ENCODE peak calls at places on chromosomes 2 and 18, in four cellular contexts. T is fibroblast of lung, H is ovary, K is thyroid gland. Y is an unnamed sample.

GRCh38 chr2:140117371-140117770 is 1337.2 kb upstream of the NXPH2 start:
- DNase-seq in H (no peak), K (peak; percentile 24), T (no peak), Y (no peak)

GRCh38 chr2:101387151-101387807 is at the start of gene CREG2:
- DNase-seq in K (peak; percentile 78), H (peak; percentile 59), T (peak; percentile 56), Y (peak; percentile 83)

GRCh38 chr2:24978661-24979060 is 6.9 kb upstream of the DNAJC27 start:
- DNase-seq in H (no peak), K (no peak), T (no peak), Y (no peak)

GRCh38 chr2:62266433-62267038 is 70.6 kb downstream of the B3GNT2 start:
- DNase-seq in T (peak; percentile 92), K (no peak), H (no peak), Y (peak; percentile 58)

GRCh38 chr2:162560291-162560690 is 216.4 kb downstream of the GCA start:
- DNase-seq in H (no peak), T (no peak), K (no peak), Y (no peak)

GRCh38 chr2:167271941-167272340 is 383.7 kb downstream of the XIRP2 start:
- DNase-seq in H (no peak), K (no peak), T (no peak), Y (no peak)

GRCh38 chr2:227813562-227814353 is at the start of gene CCL20:
- DNase-seq in K (no peak), H (no peak), T (no peak), Y (no peak)

GRCh38 chr2:113175736-113176695 is 2.2 kb downstream of the PSD4 start:
- DNase-seq in T (no peak), K (peak; percentile 77), H (no peak), Y (no peak)

GRCh38 chr2:109726666-109727270 is 67.3 kb upstream of the RGPD5 start:
- DNase-seq in H (peak; percentile 4), T (no peak), K (no peak), Y (no peak)

GRCh38 chr2:38981061-38981669 is 91.5 kb downstream of the ARHGEF33 start:
- DNase-seq in T (no peak), K (no peak), H (no peak), Y (no peak)

GRCh38 chr18:9068346-9068745 is 34.2 kb upstream of the NDUFV2 start:
- DNase-seq in T (no peak), H (no peak), K (no peak), Y (no peak)

GRCh38 chr2:152646775-152647174 is 70.5 kb downstream of the PRPF40A start:
- DNase-seq in K (no peak), T (peak; percentile 69), H (no peak), Y (peak; percentile 86)

GRCh38 chr2:38146917-38147307 is 71.0 kb upstream of the CYP1B1 start:
- DNase-seq in T (peak; percentile 97), K (peak; percentile 51), H (peak; percentile 60), Y (peak; percentile 89)

GRCh38 chr2:157572725-157573124 is 55.9 kb downstream of the ACVR1C start:
- DNase-seq in K (no peak), H (no peak), T (no peak), Y (no peak)

GRCh38 chr2:156765043-156765442 is 328.9 kb downstream of the GPD2 start:
- DNase-seq in K (no peak), T (no peak), H (no peak), Y (no peak)

GRCh38 chr2:62660087-62660486 is 45.4 kb upstream of the EHBP1 start:
- DNase-seq in K (no peak), H (no peak), T (no peak), Y (no peak)

GRCh38 chr2:43135583-43135982 is 90.8 kb downstream of the ZFP36L2 start:
- DNase-seq in K (no peak), H (no peak), T (no peak), Y (no peak)

GRCh38 chr18:24265502-24266064 is 126.7 kb downstream of the CABYR start:
- DNase-seq in K (no peak), T (no peak), H (no peak), Y (no peak)

GRCh38 chr2:72824224-72824842 is 1.5 kb downstream of the EXOC6B start:
- DNase-seq in K (no peak), T (peak; percentile 51), H (no peak), Y (peak; percentile 52)

GRCh38 chr2:175832886-175833285 is 169.2 kb downstream of the LNPK start:
- DNase-seq in T (no peak), K (no peak), H (no peak), Y (peak; percentile 16)

GRCh38 chr2:120503206-120503792 is 157.4 kb downstream of the INHBB start:
- DNase-seq in T (no peak), K (no peak), H (no peak), Y (no peak)

GRCh38 chr2:178109813-178110212 is 2.4 kb upstream of the RBM45 start:
- DNase-seq in T (peak; percentile 63), K (no peak), H (no peak), Y (peak; percentile 84)

GRCh38 chr2:222903234-222904220 is 42.7 kb downstream of the ACSL3 start:
- DNase-seq in T (peak; percentile 81), K (peak; percentile 44), H (no peak), Y (peak; percentile 76)

GRCh38 chr2:182043021-182043420 is 57.4 kb downstream of the PPP1R1C start:
- DNase-seq in T (no peak), H (no peak), K (no peak), Y (no peak)

GRCh38 chr18:63083555-63083954 is 236.0 kb downstream of the BCL2 start:
- DNase-seq in H (no peak), T (no peak), K (no peak), Y (no peak)

GRCh38 chr18:3624818-3625716 is 175.1 kb downstream of the TGIF1 start:
- DNase-seq in T (peak; percentile 92), H (no peak), K (no peak), Y (peak; percentile 93)
- H3K4me1 ChIP-seq in T (peaks cover 23% of the 10 kb centered on the region), H (peaks cover 8% of the 10 kb centered on the region), K (peaks cover 44% of the 10 kb centered on the region), Y (peaks cover 37% of the 10 kb centered on the region)

DNA sequence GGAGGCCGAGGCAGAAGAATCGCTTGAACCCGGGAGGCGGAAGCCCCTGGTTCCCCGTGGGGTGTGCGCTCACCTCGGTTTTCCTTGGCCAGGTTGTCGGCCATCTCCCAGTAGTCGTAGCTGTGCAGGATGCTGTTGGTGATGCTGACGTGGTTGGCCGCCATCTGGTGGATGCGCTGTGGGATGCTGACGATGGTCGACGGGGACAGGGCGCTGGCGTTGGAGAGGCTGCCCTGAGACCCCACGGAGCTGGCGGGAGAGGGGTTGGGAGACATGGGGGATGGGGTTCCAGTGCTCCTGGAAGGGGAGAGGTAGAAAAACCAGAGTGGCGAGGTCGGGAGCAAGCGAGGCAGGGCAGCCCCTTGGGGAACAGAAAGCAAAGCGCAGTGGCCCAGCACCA is 64.4 kb upstream of the REV1 start:
- DNase-seq in H (no peak), T (no peak), K (no peak), Y (no peak)
- H3K4me3 ChIP-seq in H (no peak overlapping the region), T (no peak overlapping the region), K (no peak overlapping the region), Y (no peak overlapping the region)

DNA sequence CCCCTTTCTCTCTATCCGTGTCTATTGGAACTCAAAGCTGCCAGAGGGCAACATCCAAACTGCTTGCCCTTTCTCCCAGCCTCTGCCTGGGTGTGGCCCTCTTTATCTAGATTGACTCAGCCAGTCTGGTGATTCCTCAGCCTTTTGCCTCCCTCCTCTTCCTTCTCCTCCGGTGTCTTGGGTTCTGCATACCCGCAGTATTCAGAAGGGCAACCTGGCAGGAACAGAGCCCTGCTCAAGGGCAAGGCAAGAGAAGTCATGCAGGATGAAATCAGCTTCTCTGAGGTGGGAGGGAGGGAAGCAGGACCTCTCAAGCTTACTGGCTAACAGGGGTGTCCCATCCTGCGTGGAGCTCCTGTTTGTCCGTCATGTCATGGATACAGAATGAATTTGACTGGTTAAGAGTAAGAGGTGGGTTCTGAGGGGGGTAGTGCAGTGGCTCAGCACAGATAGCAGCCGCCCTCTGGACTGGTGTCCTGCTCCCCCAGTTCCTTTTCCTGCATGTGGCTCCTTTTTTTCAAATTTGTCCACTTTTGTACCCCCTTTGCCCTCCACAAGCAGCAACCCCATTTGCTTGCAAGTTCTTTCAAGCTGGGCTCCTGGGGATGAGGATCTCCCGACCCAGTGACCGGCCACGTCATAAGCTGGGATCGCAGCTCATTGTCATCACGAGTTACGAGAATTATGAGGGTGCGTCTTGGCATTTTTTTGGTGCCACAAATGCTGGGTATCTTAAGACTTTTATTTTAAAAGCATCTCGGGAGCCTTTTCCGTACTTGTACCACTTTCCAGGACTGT is 154.1 kb downstream of the FHOD3 start:
- DNase-seq in T (no peak), H (no peak), K (no peak), Y (no peak)
- H3K4me1 ChIP-seq in T (peaks cover 2% of the 10 kb centered on the region), H (peaks cover 3% of the 10 kb centered on the region), K (peaks cover 26% of the 10 kb centered on the region), Y (peaks cover 29% of the 10 kb centered on the region)

DNA sequence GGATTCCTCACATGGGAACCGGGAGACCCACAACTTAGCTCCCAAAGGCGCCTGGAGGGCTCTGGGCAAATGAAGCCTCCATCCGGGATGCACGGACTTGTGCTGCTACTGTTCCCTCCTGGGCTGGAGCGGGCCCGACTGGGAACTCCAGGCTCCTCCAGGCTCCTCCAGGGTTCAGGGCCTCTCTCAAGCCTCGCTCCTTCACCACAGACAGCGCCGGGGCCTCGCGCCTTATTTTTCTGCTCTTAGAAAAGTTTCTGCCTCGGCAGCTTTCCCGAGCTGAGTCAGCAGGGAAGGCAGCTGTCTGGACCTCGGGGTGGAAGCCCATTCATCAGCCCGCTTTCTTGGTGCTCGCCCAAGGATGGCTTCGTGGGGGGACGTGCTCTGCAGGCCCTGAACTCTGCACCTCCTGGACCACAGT is 13.0 kb upstream of the TEX51 start:
- DNase-seq in T (peak; percentile 72), K (no peak), H (peak; percentile 81), Y (no peak)
- H3K4me3 ChIP-seq in T (no peak overlapping the region), K (no peak overlapping the region), H (peak overlapping the region; percentile 38), Y (peak overlapping the region; percentile 64)